ENCODE peak calls at places on chromosomes 3 and 15, in seven cellular contexts. B is transverse colon, C is neural crest cell, X is HS-27A, J is fibroblast of the aortic adventitia, H is uterus, E is NCI-H1694 treated with DMSO at 0.1 percent for 48 hours. M is an unnamed sample.

GRCh38 chr15:90154861-90155626 is 46.1 kb upstream of the SEMA4B start:
- DNase-seq in B (peak; percentile 48), C (no peak), X (no peak), J (peak; percentile 10), H (no peak), E (no peak), M (no peak)

GRCh38 chr3:32447865-32448400 is 54.7 kb downstream of the CMTM6 start:
- DNase-seq in B (no peak), C (no peak), X (no peak), J (no peak), H (no peak), E (no peak), M (no peak)

GRCh38 chr3:133663569-133664313 is 2.0 kb upstream of the TOPBP1 start:
- DNase-seq in B (no peak), C (peak; percentile 31), X (no peak), J (peak; percentile 50), H (no peak), E (peak; percentile 62), M (peak; percentile 44)

GRCh38 chr3:52532838-52533622 is 627 bp downstream of the NT5DC2 start:
- DNase-seq in B (peak; percentile 40), C (peak; percentile 37), X (no peak), J (no peak), H (peak; percentile 28), E (no peak), M (peak; percentile 49)

GRCh38 chr15:50493625-50494024 is 52.8 kb downstream of the USP50 start:
- DNase-seq in B (no peak), C (no peak), X (no peak), J (no peak), H (no peak), E (no peak), M (no peak)

GRCh38 chr15:71596672-71597071 is 213.7 kb upstream of the NR2E3 start:
- DNase-seq in B (peak; percentile 16), C (no peak), X (no peak), J (peak; percentile 81), H (peak; percentile 47), E (no peak), M (no peak)

GRCh38 chr3:171810278-171811058 is at the start of gene PLD1:
- DNase-seq in B (peak; percentile 89), C (peak; percentile 34), X (no peak), J (peak; percentile 85), H (no peak), E (no peak), M (peak; percentile 29)

GRCh38 chr3:33578325-33579180 is 138.3 kb upstream of the UBP1 start:
- DNase-seq in B (no peak), C (no peak), X (no peak), J (peak; percentile 38), H (no peak), E (no peak), M (no peak)

GRCh38 chr3:14511971-14512943 is 27.9 kb downstream of the GRIP2 start:
- DNase-seq in B (no peak), C (no peak), X (no peak), J (no peak), H (peak; percentile 6), E (no peak), M (no peak)

GRCh38 chr3:7576506-7576905 is 715.6 kb downstream of the GRM7 start:
- DNase-seq in B (no peak), C (no peak), X (no peak), J (no peak), H (no peak), E (no peak), M (no peak)

GRCh38 chr3:129305592-129306091 is 27.0 kb downstream of the HMCES start:
- DNase-seq in B (peak; percentile 76), C (peak; percentile 62), X (no peak), J (peak; percentile 89), H (peak; percentile 93), E (no peak), M (no peak)

GRCh38 chr15:91589360-91589759 is 264.1 kb upstream of the SLCO3A1 start:
- DNase-seq in B (no peak), C (no peak), X (no peak), J (no peak), H (no peak), E (no peak), M (no peak)

GRCh38 chr15:31013863-31014607 is 22.6 kb upstream of the MTMR10 start:
- DNase-seq in B (no peak), C (no peak), X (no peak), J (no peak), H (no peak), E (no peak), M (no peak)

GRCh38 chr3:156240642-156241041 is 120.3 kb downstream of the KCNAB1 start:
- DNase-seq in B (no peak), C (no peak), X (no peak), J (no peak), H (no peak), E (no peak), M (no peak)

GRCh38 chr3:58874248-58874741 is 175.5 kb downstream of the CFAP20DC start:
- DNase-seq in B (no peak), C (no peak), X (peak; percentile 12), J (no peak), H (no peak), E (no peak), M (no peak)

GRCh38 chr15:40747685-40748631 is 7.1 kb downstream of the RMDN3 start:
- DNase-seq in B (no peak), C (no peak), X (no peak), J (no peak), H (no peak), E (no peak), M (no peak)

GRCh38 chr15:65385868-65386253 is 8.1 kb upstream of the IGDCC3 start:
- DNase-seq in B (no peak), C (no peak), X (no peak), J (peak; percentile 70), H (peak; percentile 56), E (no peak), M (no peak)

GRCh38 chr3:44522494-44522933 is 32.5 kb upstream of the ZKSCAN7 start:
- DNase-seq in B (no peak), C (no peak), X (no peak), J (no peak), H (no peak), E (no peak), M (no peak)

GRCh38 chr3:161400650-161401049 is 29.3 kb upstream of the SPTSSB start:
- DNase-seq in B (no peak), C (no peak), X (no peak), J (no peak), H (no peak), E (no peak), M (no peak)

GRCh38 chr15:77418341-77419049 is 1.4 kb downstream of the PEAK1 start:
- DNase-seq in B (no peak), C (no peak), X (peak; percentile 46), J (peak; percentile 75), H (no peak), E (no peak), M (no peak)

GRCh38 chr3:147157629-147158028 is 248.7 kb downstream of the ZIC4 start:
- DNase-seq in B (no peak), C (no peak), X (no peak), J (no peak), H (no peak), E (no peak), M (no peak)

GRCh38 chr3:16433701-16434151 is 79.8 kb downstream of the RFTN1 start:
- DNase-seq in B (no peak), C (no peak), X (no peak), J (no peak), H (no peak), E (no peak), M (peak; percentile 26)

GRCh38 chr3:149291178-149291577 is 42.3 kb downstream of the TM4SF18 start:
- DNase-seq in B (no peak), C (no peak), X (no peak), J (no peak), H (no peak), E (no peak), M (no peak)

GRCh38 chr3:140394488-140395133 is 283.3 kb upstream of the TRIM42 start:
- DNase-seq in B (no peak), C (no peak), X (no peak), J (no peak), H (no peak), E (no peak), M (no peak)

GRCh38 chr3:29281265-29282228 is 676 bp downstream of the RBMS3 start:
- DNase-seq in B (no peak), C (peak; percentile 29), X (no peak), J (peak; percentile 63), H (peak; percentile 32), E (no peak), M (no peak)

M was measured in GM19239.